ENCODE peak calls at places on chromosomes 5 and 9, in ten cellular contexts. K is GM20000; I is H9; V is RPMI8226; A is transverse colon; R is lung microvascular endothelial cell; S is keratinocyte; H is NCI-H460; Z is nucleus accumbens; C is effector CD4-positive, alpha-beta T cell. B is an unnamed sample.

GRCh38 chr5:28729067-28729466 is 1690.7 kb upstream of the CDH9 start:
- DNase-seq in K (no peak), I (no peak), V (no peak), A (no peak), R (no peak), S (no peak), H (no peak), Z (no peak), C (no peak), B (no peak)

GRCh38 chr5:67494186-67494842 is 297.7 kb upstream of the CD180 start:
- DNase-seq in K (no peak), I (no peak), V (no peak), A (no peak), R (no peak), S (no peak), H (no peak), Z (no peak), C (no peak), B (no peak)

GRCh38 chr9:17191095-17191494 is 56.3 kb downstream of the CNTLN start:
- DNase-seq in K (no peak), I (no peak), V (no peak), A (no peak), R (peak), S (no peak), H (no peak), Z (no peak), C (no peak), B (peak)

GRCh38 chr9:133461975-133462374 is 2.2 kb downstream of the CACFD1 start:
- DNase-seq in K (no peak), I (no peak), V (peak), A (no peak), R (no peak), S (no peak), H (no peak), Z (no peak), C (no peak), B (no peak)

GRCh38 chr5:591746-592145 is 20.4 kb upstream of the CEP72 start:
- DNase-seq in K (no peak), I (no peak), V (no peak), A (no peak), R (no peak), S (no peak), H (no peak), Z (no peak), C (no peak), B (no peak)

GRCh38 chr9:28999806-29000205 is 1426.5 kb upstream of the C9orf72 start:
- DNase-seq in K (no peak), I (no peak), V (no peak), A (no peak), R (no peak), S (no peak), H (peak), Z (no peak), C (no peak), B (no peak)

GRCh38 chr5:5619546-5619945 is 197.1 kb downstream of the ICE1 start:
- DNase-seq in K (no peak), I (no peak), V (no peak), A (no peak), R (no peak), S (no peak), H (no peak), Z (no peak), C (no peak), B (no peak)

GRCh38 chr5:169303119-169303515 is 2.2 kb upstream of the SLIT3 start:
- DNase-seq in K (no peak), I (no peak), V (no peak), A (no peak), R (no peak), S (no peak), H (no peak), Z (no peak), C (no peak), B (no peak)